ENCODE peak calls at places on chromosomes 11 and 22, in eight cellular contexts. H is adrenal gland, S is upper lobe of left lung, R is HCT116, T is A549, F is breast epithelium, G is Peyer's patch, Z is tibial nerve. U is an unnamed sample.

GRCh38 chr11:40219401-40219800 is 1240.1 kb downstream of the LRRC4C start:
- DNase-seq in Z (no peak), H (no peak), F (no peak), S (no peak), G (no peak), T (no peak), R (no peak), U (no peak)

GRCh38 chr11:19344661-19345518 is 104.1 kb upstream of the E2F8 start:
- DNase-seq in F (no peak), S (no peak), H (peak; percentile 81), G (no peak), T (peak; percentile 10), Z (no peak), R (no peak), U (no peak)

GRCh38 chr11:9001736-9002135 is 2.1 kb downstream of the NRIP3 start:
- DNase-seq in Z (no peak), T (no peak), F (no peak), S (peak; percentile 40), R (peak; percentile 15), G (no peak), H (peak; percentile 61), U (no peak)

GRCh38 chr11:120568572-120569307 is 57.2 kb downstream of the GRIK4 start:
- DNase-seq in G (no peak), R (peak; percentile 35), S (no peak), T (no peak), F (no peak), H (no peak), Z (no peak), U (no peak)

GRCh38 chr22:31243339-31244043 is 31.4 kb downstream of the LIMK2 start:
- DNase-seq in H (no peak), R (peak; percentile 51), Z (no peak), T (peak; percentile 55), F (no peak), S (no peak), G (no peak), U (no peak)

GRCh38 chr11:127651888-127652221 is 651.3 kb upstream of the KIRREL3 start:
- DNase-seq in H (no peak), Z (no peak), F (no peak), S (no peak), T (no peak), R (no peak), G (no peak), U (no peak)

GRCh38 chr11:78220218-78221157 is 31.8 kb downstream of the USP35 start:
- DNase-seq in H (peak; percentile 24), T (no peak), S (no peak), Z (no peak), F (no peak), R (no peak), G (no peak), U (no peak)

GRCh38 chr11:33258631-33259184 is 1.5 kb downstream of the HIPK3 start:
- DNase-seq in R (no peak), F (no peak), G (no peak), S (no peak), H (no peak), Z (no peak), T (peak; percentile 76), U (no peak)

GRCh38 chr11:67468056-67468455 is 995 bp downstream of the TMEM134 start:
- DNase-seq in F (peak; percentile 95), S (peak; percentile 87), R (no peak), H (no peak), G (peak; percentile 70), T (no peak), Z (no peak), U (no peak)

GRCh38 chr11:94525933-94526332 is 13.7 kb downstream of the C11orf97 start:
- DNase-seq in F (peak; percentile 69), G (peak; percentile 71), R (no peak), Z (peak; percentile 53), S (peak; percentile 81), T (no peak), H (peak; percentile 84), U (no peak)

GRCh38 chr22:31177420-31178162 is 17.6 kb downstream of the RNF185 start:
- DNase-seq in S (no peak), G (no peak), Z (no peak), F (peak; percentile 77), R (no peak), T (peak; percentile 25), H (no peak), U (no peak)

GRCh38 chr11:102712140-102712539 is 6.6 kb upstream of the MMP27 start:
- DNase-seq in H (no peak), Z (no peak), G (no peak), T (no peak), F (no peak), R (no peak), S (peak; percentile 32), U (no peak)

GRCh38 chr11:82823635-82824614 is 76.3 kb downstream of the PRCP start:
- DNase-seq in Z (no peak), G (no peak), S (no peak), F (no peak), R (no peak), T (no peak), H (no peak), U (no peak)

GRCh38 chr22:36532466-36532865 is 3.5 kb upstream of the EIF3D start:
- DNase-seq in Z (no peak), T (no peak), H (no peak), R (no peak), S (no peak), F (no peak), G (no peak), U (no peak)

GRCh38 chr22:36528336-36528735 is 630 bp downstream of the EIF3D start:
- DNase-seq in T (no peak), S (no peak), F (no peak), H (no peak), R (no peak), G (no peak), Z (no peak), U (no peak)

DNA sequence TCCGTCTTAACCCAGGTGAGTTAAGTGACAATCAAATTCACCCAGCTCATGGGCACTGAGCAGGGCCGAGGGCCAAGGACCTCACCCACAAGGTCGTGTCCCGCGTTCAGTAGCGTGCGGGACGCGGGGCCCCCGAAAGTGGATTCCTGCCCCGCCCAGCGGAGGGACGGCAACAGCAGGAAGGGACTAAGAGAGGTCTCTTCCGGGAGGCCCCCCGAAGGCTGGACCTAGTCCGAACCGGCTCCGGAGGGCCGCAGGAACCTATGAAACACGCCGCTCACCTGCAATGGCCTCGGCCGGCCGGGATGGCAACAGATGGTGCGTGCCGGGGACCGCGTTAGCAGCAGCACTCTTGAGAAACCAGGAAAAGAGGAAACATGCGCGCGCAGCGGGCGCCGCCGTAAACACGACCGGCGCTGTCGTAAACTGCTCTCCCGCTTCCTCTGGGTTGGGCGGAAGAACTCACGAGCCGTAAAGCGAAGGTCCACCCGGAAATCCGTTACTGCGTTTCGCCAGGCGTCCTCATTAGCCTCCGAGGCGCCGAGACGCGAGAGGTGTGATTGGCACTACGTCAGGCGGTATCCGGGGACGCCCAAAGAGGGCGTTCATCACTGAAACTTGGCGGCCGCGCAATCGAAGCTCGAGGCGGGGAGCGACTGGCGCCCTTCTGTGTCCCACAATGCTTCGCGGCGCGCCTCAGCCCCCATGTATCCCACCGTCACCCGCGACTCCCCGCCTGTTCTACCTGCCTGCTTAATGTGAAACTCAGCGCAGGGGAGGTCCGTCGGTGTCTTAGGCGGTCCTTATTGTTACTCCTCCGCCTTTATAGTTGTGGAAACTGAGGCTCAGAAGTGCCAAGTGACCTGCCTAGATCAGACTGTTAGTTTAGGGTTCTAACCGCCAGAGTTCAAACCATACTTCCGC is at the start of gene EIF3D:
- DNase-seq in T (peak; percentile 99), F (peak; percentile 98), S (peak; percentile 99), G (peak; percentile 98), Z (peak; percentile 95), H (peak; percentile 99), R (peak; percentile 99), U (peak; percentile 95)
- TF ChIP-seq POLR2A in T (peak; percentile 61), F (peak; percentile 69), S (peak; percentile 78), G (peak; percentile 40), Z (peak; percentile 5), H (peak; percentile 39), R (peak; percentile 58), U (no peak)

GRCh38 chr22:29706991-29707390 is 12.8 kb upstream of the CABP7 start:
- DNase-seq in S (no peak), F (no peak), R (no peak), T (no peak), H (no peak), G (no peak), Z (no peak), U (no peak)
- H3K4me3 ChIP-seq in S (no peak overlapping the region), F (no peak overlapping the region), R (no peak overlapping the region), T (no peak overlapping the region), H (no peak overlapping the region), G (no peak overlapping the region), Z (no peak overlapping the region), U (no peak overlapping the region)

GRCh38 chr11:62544521-62545436 is 1.8 kb downstream of the AHNAK start:
- DNase-seq in Z (no peak), F (no peak), R (no peak), T (peak; percentile 48), G (peak; percentile 73), S (no peak), H (no peak), U (no peak)

GRCh38 chr11:62545437-62546243 is 966 bp downstream of the AHNAK start:
- DNase-seq in T (peak; percentile 86), H (peak; percentile 91), S (peak; percentile 88), Z (peak; percentile 92), R (peak; percentile 75), F (peak; percentile 90), G (peak; percentile 93), U (no peak)

GRCh38 chr11:62546937-62547625 is 475 bp upstream of the AHNAK start:
- DNase-seq in R (no peak), H (no peak), T (peak; percentile 75), F (peak; percentile 60), G (no peak), Z (no peak), S (no peak), U (no peak)

GRCh38 chr11:62547691-62548281 is 1.2 kb upstream of the AHNAK start:
- DNase-seq in Z (no peak), H (no peak), T (peak; percentile 65), R (no peak), F (peak; percentile 89), S (no peak), G (no peak), U (no peak)

GRCh38 chr11:62546244-62546936 is at the start of gene AHNAK:
- DNase-seq in H (peak; percentile 82), G (peak; percentile 93), F (peak; percentile 89), T (peak; percentile 77), S (peak; percentile 86), R (no peak), Z (peak; percentile 87), U (no peak)
- TF ChIP-seq POLR2A in H (peak; percentile 57), G (peak; percentile 93), F (no peak), T (peak; percentile 74), S (peak; percentile 94), R (peak; percentile 73), Z (peak; percentile 85), U (peak; percentile 96)

GRCh38 chr22:29309332-29310064 is 3.0 kb downstream of the GAS2L1 start:
- DNase-seq in F (no peak), S (peak; percentile 52), H (peak; percentile 88), Z (no peak), R (no peak), T (no peak), G (peak; percentile 80), U (no peak)

GRCh38 chr22:29308148-29308790 is 1.8 kb downstream of the GAS2L1 start:
- DNase-seq in S (no peak), F (no peak), H (no peak), Z (no peak), R (no peak), T (no peak), G (no peak), U (no peak)

GRCh38 chr22:29310065-29310862 is 3.8 kb downstream of the GAS2L1 start:
- DNase-seq in H (no peak), T (no peak), R (no peak), S (no peak), F (no peak), G (no peak), Z (no peak), U (no peak)

GRCh38 chr22:29307658-29308147 is 1.3 kb downstream of the GAS2L1 start:
- DNase-seq in T (no peak), Z (no peak), F (no peak), H (no peak), R (no peak), G (no peak), S (no peak), U (no peak)

GRCh38 chr22:29308791-29309262 is 2.4 kb downstream of the GAS2L1 start:
- DNase-seq in F (no peak), Z (no peak), G (no peak), R (no peak), T (no peak), H (no peak), S (no peak), U (no peak)
- H3K4me3 ChIP-seq in F (peak overlapping the region; percentile 93), Z (no peak overlapping the region), G (no peak overlapping the region), R (no peak overlapping the region), T (no peak overlapping the region), H (no peak overlapping the region), S (no peak overlapping the region), U (peak overlapping the region; percentile 69)